ENCODE peak calls at places on chromosomes 6 and 20, in five cellular contexts. N, L, R, U and M are unnamed samples.

GRCh38 chr20:58511364-58511763 is 3.8 kb downstream of the APCDD1L start:
- DNase-seq in N (peak), L (no peak), R (peak), U (no peak), M (no peak)

GRCh38 chr6:111237757-111238260 is 150.5 kb downstream of the SLC16A10 start:
- DNase-seq in N (no peak), L (no peak), R (peak), U (no peak), M (no peak)

GRCh38 chr20:42686057-42686456 is 503.6 kb downstream of the PTPRT start:
- DNase-seq in N (no peak), L (no peak), R (no peak), U (no peak), M (no peak)

GRCh38 chr6:168939771-168940170 is 313.9 kb downstream of the THBS2 start:
- DNase-seq in N (no peak), L (no peak), R (no peak), U (no peak), M (no peak)

GRCh38 chr20:62860391-62860923 is 1.2 kb downstream of the TCFL5 start:
- DNase-seq in N (no peak), L (peak), R (peak), U (no peak), M (no peak)

GRCh38 chr20:45448250-45448649 is 21.3 kb upstream of the WFDC2 start:
- DNase-seq in N (no peak), L (no peak), R (no peak), U (no peak), M (no peak)

GRCh38 chr6:28659250-28659566 is 133.5 kb downstream of the GPX5 start:
- DNase-seq in N (no peak), L (no peak), R (no peak), U (no peak), M (no peak)

GRCh38 chr6:160974304-160974771 is 17.2 kb upstream of the MAP3K4 start:
- DNase-seq in N (no peak), L (no peak), R (peak), U (no peak), M (no peak)

GRCh38 chr6:49980898-49981297 is 11.5 kb upstream of the DEFB113 start:
- DNase-seq in N (peak), L (no peak), R (peak), U (no peak), M (no peak)

GRCh38 chr6:169070506-169071176 is 183.0 kb downstream of the THBS2 start:
- DNase-seq in N (peak), L (peak), R (peak), U (no peak), M (no peak)

GRCh38 chr6:149060985-149061760 is 256.3 kb upstream of the TAB2 start:
- DNase-seq in N (peak), L (peak), R (peak), U (no peak), M (no peak)

GRCh38 chr6:138086573-138087196 is 20.5 kb downstream of the PERP start:
- DNase-seq in N (peak), L (peak), R (peak), U (no peak), M (no peak)

GRCh38 chr20:32524871-32525501 is 60.1 kb downstream of the NOL4L start:
- DNase-seq in N (no peak), L (no peak), R (no peak), U (no peak), M (no peak)

GRCh38 chr6:68958327-68958726 is 323.2 kb downstream of the ADGRB3 start:
- DNase-seq in N (peak), L (peak), R (no peak), U (no peak), M (no peak)

GRCh38 chr6:144285548-144285797 is 338 bp downstream of the UTRN start:
- DNase-seq in N (peak), L (no peak), R (no peak), U (no peak), M (no peak)

GRCh38 chr6:52517502-52518278 is 59.2 kb downstream of the TRAM2 start:
- DNase-seq in N (peak), L (peak), R (peak), U (peak), M (peak)

GRCh38 chr6:92977018-92977417 is 442.3 kb downstream of the EPHA7 start:
- DNase-seq in N (no peak), L (no peak), R (no peak), U (no peak), M (no peak)

GRCh38 chr6:35385457-35386202 is 43.3 kb downstream of the PPARD start:
- DNase-seq in N (no peak), L (peak), R (no peak), U (peak), M (no peak)

GRCh38 chr20:4724459-4725262 is 3.0 kb downstream of the PRND start:
- DNase-seq in N (no peak), L (no peak), R (no peak), U (no peak), M (no peak)

DNA sequence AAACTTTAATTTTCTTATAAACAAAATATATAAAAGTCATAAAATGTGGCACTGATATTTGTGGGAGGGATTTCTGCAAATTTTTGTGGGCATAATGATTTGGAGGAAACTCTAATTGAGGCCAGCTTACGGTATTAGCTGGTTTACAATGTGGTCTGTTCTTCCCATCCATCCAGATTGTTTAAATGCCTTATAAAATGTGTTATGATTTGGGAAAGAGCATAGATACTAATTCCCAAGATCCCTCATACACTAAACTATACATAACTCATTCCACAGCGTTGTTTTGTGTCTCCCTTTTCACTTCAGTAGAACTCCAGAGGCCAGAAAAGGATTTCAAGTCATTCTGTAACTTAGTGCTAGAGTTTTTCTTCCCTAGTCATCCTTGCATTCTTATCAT is 292.6 kb upstream of the NT5E start:
- DNase-seq in N (no peak), L (no peak), R (no peak), U (no peak), M (no peak)
- TF ChIP-seq MAFK in N (no peak), L (no peak), R (no peak), U (no peak), M (no peak)

DNA sequence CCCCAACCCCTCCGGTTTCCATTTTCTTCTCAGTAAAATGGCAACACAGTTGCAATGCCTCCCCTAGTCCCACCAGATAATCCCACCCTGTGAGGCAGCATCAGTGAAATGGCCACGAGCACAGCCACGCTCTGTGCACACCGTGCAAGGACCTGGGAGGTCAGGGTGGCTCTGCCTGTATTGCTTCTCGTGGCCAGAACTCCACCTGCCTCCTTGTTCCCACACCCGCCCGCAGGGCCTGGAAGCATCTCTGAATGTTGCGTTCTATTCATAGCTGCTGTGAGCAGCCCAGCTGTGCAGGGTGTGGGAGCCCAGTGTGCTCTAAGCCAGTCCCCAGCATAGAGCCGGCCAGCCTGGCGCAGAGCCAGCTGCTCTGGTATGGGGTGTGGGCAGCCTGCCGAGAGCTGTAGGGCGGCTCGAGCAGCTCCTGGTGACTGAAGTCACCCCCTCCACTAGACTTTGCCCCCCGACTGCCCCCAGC is 161.1 kb downstream of the DLL1 start:
- DNase-seq in N (no peak), L (no peak), R (no peak), U (no peak), M (no peak)
- TF ChIP-seq MAFK in N (no peak), L (no peak), R (no peak), U (no peak), M (no peak)

GRCh38 chr20:55439057-55439456 is 566.3 kb downstream of the CBLN4 start:
- DNase-seq in N (no peak), L (no peak), R (no peak), U (no peak), M (no peak)

GRCh38 chr20:55437778-55438417 is 567.4 kb downstream of the CBLN4 start:
- DNase-seq in N (no peak), L (no peak), R (no peak), U (no peak), M (no peak)
- TF ChIP-seq MAFK in N (no peak), L (no peak), R (no peak), U (no peak), M (no peak)

DNA sequence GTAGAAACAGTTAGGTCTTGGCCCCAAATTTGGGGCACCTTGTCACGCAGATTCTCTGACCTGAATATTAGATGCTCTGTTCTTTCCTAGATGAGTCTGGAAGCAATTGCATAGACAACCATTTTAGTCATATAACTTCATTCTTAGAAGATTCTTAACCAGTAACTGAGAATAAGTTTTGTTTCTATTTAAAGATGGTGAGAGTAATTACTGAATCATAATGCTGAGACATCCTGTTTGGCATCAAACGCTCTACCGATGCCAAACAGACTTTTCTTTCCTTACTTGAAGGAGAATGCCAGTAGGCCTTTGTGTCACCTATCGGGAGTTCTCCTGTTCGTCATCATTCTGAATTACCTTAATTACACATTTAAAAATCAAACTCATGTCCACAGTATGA is 131.6 kb upstream of the ID4 start:
- DNase-seq in N (no peak), L (no peak), R (peak), U (no peak), M (no peak)
- TF ChIP-seq MAFK in N (no peak), L (no peak), R (no peak), U (no peak), M (no peak)

DNA sequence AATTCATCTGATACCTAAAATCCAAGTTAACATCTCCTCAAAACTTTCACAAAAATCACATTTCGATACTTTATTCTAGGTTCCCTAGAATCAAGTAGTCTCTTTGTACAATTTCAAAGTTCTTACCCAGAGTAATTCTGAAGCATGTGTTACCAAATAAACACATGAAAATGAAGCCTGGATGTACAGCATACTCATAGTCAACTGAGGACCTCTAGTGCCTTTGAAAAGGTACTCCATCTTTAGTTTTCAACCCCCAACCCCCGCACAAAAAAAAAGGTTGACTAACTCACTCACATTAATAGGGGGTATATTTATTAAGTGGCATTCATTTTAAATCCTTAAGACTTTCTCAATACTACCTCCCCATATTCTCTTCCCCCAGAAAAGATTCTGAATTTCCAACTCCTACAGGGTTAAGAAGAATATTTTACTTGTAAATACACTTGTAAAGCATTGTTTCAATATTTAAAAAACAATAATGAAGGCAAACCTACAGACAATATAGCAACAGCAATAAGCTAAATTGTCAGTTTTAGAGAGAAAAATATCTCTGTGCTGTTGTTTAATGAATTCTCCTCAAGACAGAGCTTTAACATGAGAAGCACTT is 3.1 kb downstream of the PLN start:
- DNase-seq in N (peak), L (peak), R (peak), U (peak), M (no peak)
- TF ChIP-seq MAFK in N (no peak), L (no peak), R (no peak), U (no peak), M (no peak)

GRCh38 chr6:2038096-2038495 is 207.3 kb downstream of the GMDS start:
- DNase-seq in N (no peak), L (no peak), R (peak), U (no peak), M (no peak)
- TF ChIP-seq MAFK in N (no peak), L (no peak), R (no peak), U (no peak), M (no peak)